ENCODE peak calls at places on chromosomes 3 and 15, in ten cellular contexts. One of them, this sample, is unnamed.

GRCh38 chr3:172051310-172051956 is 12.1 kb downstream of the FNDC3B start:
- DNase-seq in stimulated activated CD4-positive, alpha-beta T cell treated with anti-CD3 and anti-CD28 coated beads, Interleukin-1b, Interleukin-23, amount 100 ng/mL, for 24 hours: no peak
- DNase-seq in astrocyte of the spinal cord: no peak
- DNase-seq in foreskin fibroblast: no peak
- DNase-seq in SK-MEL-5: no peak
- DNase-seq in foreskin melanocyte: no peak
- DNase-seq in HFFc6: no peak
- DNase-seq in cardiac muscle cell: no peak
- DNase-seq in type B pancreatic cell: no peak
- DNase-seq in NCI-H1105: no peak
- DNase-seq in this sample: no peak

GRCh38 chr3:45950686-45951600 is 7.7 kb downstream of the CXCR6 start:
- DNase-seq in astrocyte of the spinal cord: no peak
- DNase-seq in NCI-H1105: no peak
- DNase-seq in stimulated activated CD4-positive, alpha-beta T cell treated with anti-CD3 and anti-CD28 coated beads, Interleukin-1b, Interleukin-23, amount 100 ng/mL, for 24 hours: no peak
- DNase-seq in foreskin fibroblast: no peak
- DNase-seq in cardiac muscle cell: no peak
- DNase-seq in type B pancreatic cell: no peak
- DNase-seq in SK-MEL-5: no peak
- DNase-seq in HFFc6: no peak
- DNase-seq in foreskin melanocyte: no peak
- DNase-seq in this sample: no peak

GRCh38 chr3:137792633-137793271 is 28.6 kb downstream of the SOX14 start:
- DNase-seq in HFFc6: peak
- DNase-seq in SK-MEL-5: peak
- DNase-seq in foreskin fibroblast: no peak
- DNase-seq in astrocyte of the spinal cord: no peak
- DNase-seq in NCI-H1105: peak
- DNase-seq in cardiac muscle cell: peak
- DNase-seq in foreskin melanocyte: no peak
- DNase-seq in stimulated activated CD4-positive, alpha-beta T cell treated with anti-CD3 and anti-CD28 coated beads, Interleukin-1b, Interleukin-23, amount 100 ng/mL, for 24 hours: no peak
- DNase-seq in type B pancreatic cell: no peak
- DNase-seq in this sample: peak

GRCh38 chr3:126752303-126753190 is 48.5 kb downstream of the CHCHD6 start:
- DNase-seq in foreskin melanocyte: peak
- DNase-seq in type B pancreatic cell: peak
- DNase-seq in astrocyte of the spinal cord: peak
- DNase-seq in stimulated activated CD4-positive, alpha-beta T cell treated with anti-CD3 and anti-CD28 coated beads, Interleukin-1b, Interleukin-23, amount 100 ng/mL, for 24 hours: peak
- DNase-seq in SK-MEL-5: peak
- DNase-seq in foreskin fibroblast: peak
- DNase-seq in NCI-H1105: peak
- DNase-seq in cardiac muscle cell: peak
- DNase-seq in HFFc6: peak
- DNase-seq in this sample: peak

GRCh38 chr15:31387101-31387482 is 60.5 kb downstream of the KLF13 start:
- DNase-seq in NCI-H1105: no peak
- DNase-seq in HFFc6: no peak
- DNase-seq in cardiac muscle cell: no peak
- DNase-seq in SK-MEL-5: no peak
- DNase-seq in stimulated activated CD4-positive, alpha-beta T cell treated with anti-CD3 and anti-CD28 coated beads, Interleukin-1b, Interleukin-23, amount 100 ng/mL, for 24 hours: no peak
- DNase-seq in foreskin fibroblast: no peak
- DNase-seq in foreskin melanocyte: no peak
- DNase-seq in astrocyte of the spinal cord: peak
- DNase-seq in type B pancreatic cell: no peak
- DNase-seq in this sample: no peak

GRCh38 chr15:83850846-83851245 is 196.9 kb downstream of the ADAMTSL3 start:
- DNase-seq in astrocyte of the spinal cord: no peak
- DNase-seq in cardiac muscle cell: no peak
- DNase-seq in NCI-H1105: no peak
- DNase-seq in foreskin fibroblast: no peak
- DNase-seq in SK-MEL-5: no peak
- DNase-seq in stimulated activated CD4-positive, alpha-beta T cell treated with anti-CD3 and anti-CD28 coated beads, Interleukin-1b, Interleukin-23, amount 100 ng/mL, for 24 hours: no peak
- DNase-seq in HFFc6: no peak
- DNase-seq in foreskin melanocyte: no peak
- DNase-seq in type B pancreatic cell: no peak
- DNase-seq in this sample: no peak

GRCh38 chr3:48306860-48307530 is 26.5 kb downstream of the SPINK8 start:
- DNase-seq in SK-MEL-5: no peak
- DNase-seq in foreskin fibroblast: no peak
- DNase-seq in HFFc6: no peak
- DNase-seq in NCI-H1105: no peak
- DNase-seq in astrocyte of the spinal cord: no peak
- DNase-seq in foreskin melanocyte: no peak
- DNase-seq in stimulated activated CD4-positive, alpha-beta T cell treated with anti-CD3 and anti-CD28 coated beads, Interleukin-1b, Interleukin-23, amount 100 ng/mL, for 24 hours: no peak
- DNase-seq in type B pancreatic cell: no peak
- DNase-seq in cardiac muscle cell: no peak
- DNase-seq in this sample: no peak

GRCh38 chr15:31366169-31366734 is 39.6 kb downstream of the KLF13 start:
- DNase-seq in astrocyte of the spinal cord: no peak
- DNase-seq in foreskin melanocyte: no peak
- DNase-seq in stimulated activated CD4-positive, alpha-beta T cell treated with anti-CD3 and anti-CD28 coated beads, Interleukin-1b, Interleukin-23, amount 100 ng/mL, for 24 hours: no peak
- DNase-seq in NCI-H1105: no peak
- DNase-seq in HFFc6: peak
- DNase-seq in type B pancreatic cell: no peak
- DNase-seq in SK-MEL-5: peak
- DNase-seq in foreskin fibroblast: no peak
- DNase-seq in cardiac muscle cell: peak
- DNase-seq in this sample: no peak

GRCh38 chr3:140942221-140943104 is 827 bp downstream of the SLC25A36 start:
- DNase-seq in HFFc6: peak
- DNase-seq in cardiac muscle cell: peak
- DNase-seq in type B pancreatic cell: peak
- DNase-seq in astrocyte of the spinal cord: peak
- DNase-seq in stimulated activated CD4-positive, alpha-beta T cell treated with anti-CD3 and anti-CD28 coated beads, Interleukin-1b, Interleukin-23, amount 100 ng/mL, for 24 hours: peak
- DNase-seq in NCI-H1105: peak
- DNase-seq in foreskin fibroblast: peak
- DNase-seq in foreskin melanocyte: no peak
- DNase-seq in SK-MEL-5: peak
- DNase-seq in this sample: peak

GRCh38 chr3:147129665-147130064 is 276.7 kb downstream of the ZIC4 start:
- DNase-seq in SK-MEL-5: no peak
- DNase-seq in foreskin melanocyte: no peak
- DNase-seq in type B pancreatic cell: no peak
- DNase-seq in HFFc6: no peak
- DNase-seq in foreskin fibroblast: no peak
- DNase-seq in NCI-H1105: no peak
- DNase-seq in astrocyte of the spinal cord: no peak
- DNase-seq in stimulated activated CD4-positive, alpha-beta T cell treated with anti-CD3 and anti-CD28 coated beads, Interleukin-1b, Interleukin-23, amount 100 ng/mL, for 24 hours: no peak
- DNase-seq in cardiac muscle cell: no peak
- DNase-seq in this sample: no peak

GRCh38 chr3:119619094-119619493 is 21.4 kb downstream of the PLA1A start:
- DNase-seq in type B pancreatic cell: no peak
- DNase-seq in astrocyte of the spinal cord: no peak
- DNase-seq in foreskin fibroblast: no peak
- DNase-seq in cardiac muscle cell: no peak
- DNase-seq in NCI-H1105: no peak
- DNase-seq in foreskin melanocyte: no peak
- DNase-seq in stimulated activated CD4-positive, alpha-beta T cell treated with anti-CD3 and anti-CD28 coated beads, Interleukin-1b, Interleukin-23, amount 100 ng/mL, for 24 hours: no peak
- DNase-seq in HFFc6: no peak
- DNase-seq in SK-MEL-5: no peak
- DNase-seq in this sample: no peak

GRCh38 chr3:125163739-125164601 is 48.6 kb downstream of the SLC12A8 start:
- DNase-seq in foreskin melanocyte: no peak
- DNase-seq in SK-MEL-5: peak
- DNase-seq in stimulated activated CD4-positive, alpha-beta T cell treated with anti-CD3 and anti-CD28 coated beads, Interleukin-1b, Interleukin-23, amount 100 ng/mL, for 24 hours: no peak
- DNase-seq in type B pancreatic cell: no peak
- DNase-seq in NCI-H1105: no peak
- DNase-seq in astrocyte of the spinal cord: no peak
- DNase-seq in HFFc6: no peak
- DNase-seq in foreskin fibroblast: no peak
- DNase-seq in cardiac muscle cell: peak
- DNase-seq in this sample: peak

GRCh38 chr3:13708301-13708700 is 159.4 kb downstream of the FBLN2 start:
- DNase-seq in astrocyte of the spinal cord: no peak
- DNase-seq in stimulated activated CD4-positive, alpha-beta T cell treated with anti-CD3 and anti-CD28 coated beads, Interleukin-1b, Interleukin-23, amount 100 ng/mL, for 24 hours: no peak
- DNase-seq in cardiac muscle cell: no peak
- DNase-seq in SK-MEL-5: no peak
- DNase-seq in type B pancreatic cell: peak
- DNase-seq in foreskin fibroblast: no peak
- DNase-seq in HFFc6: no peak
- DNase-seq in foreskin melanocyte: no peak
- DNase-seq in NCI-H1105: no peak
- DNase-seq in this sample: no peak

GRCh38 chr3:127156651-127157050 is 36.3 kb upstream of the PRR23E start:
- DNase-seq in stimulated activated CD4-positive, alpha-beta T cell treated with anti-CD3 and anti-CD28 coated beads, Interleukin-1b, Interleukin-23, amount 100 ng/mL, for 24 hours: no peak
- DNase-seq in foreskin fibroblast: no peak
- DNase-seq in astrocyte of the spinal cord: no peak
- DNase-seq in cardiac muscle cell: no peak
- DNase-seq in SK-MEL-5: no peak
- DNase-seq in HFFc6: no peak
- DNase-seq in foreskin melanocyte: no peak
- DNase-seq in NCI-H1105: peak
- DNase-seq in type B pancreatic cell: no peak
- DNase-seq in this sample: no peak

GRCh38 chr3:112302881-112303761 is 9.1 kb upstream of the SLC9C1 start:
- DNase-seq in foreskin melanocyte: peak
- DNase-seq in HFFc6: no peak
- DNase-seq in SK-MEL-5: peak
- DNase-seq in stimulated activated CD4-positive, alpha-beta T cell treated with anti-CD3 and anti-CD28 coated beads, Interleukin-1b, Interleukin-23, amount 100 ng/mL, for 24 hours: no peak
- DNase-seq in type B pancreatic cell: no peak
- DNase-seq in astrocyte of the spinal cord: no peak
- DNase-seq in NCI-H1105: no peak
- DNase-seq in cardiac muscle cell: peak
- DNase-seq in foreskin fibroblast: no peak
- DNase-seq in this sample: peak

GRCh38 chr3:138265745-138266144 is 63.9 kb downstream of the NME9 start:
- DNase-seq in foreskin melanocyte: peak
- DNase-seq in SK-MEL-5: no peak
- DNase-seq in type B pancreatic cell: no peak
- DNase-seq in NCI-H1105: no peak
- DNase-seq in astrocyte of the spinal cord: no peak
- DNase-seq in stimulated activated CD4-positive, alpha-beta T cell treated with anti-CD3 and anti-CD28 coated beads, Interleukin-1b, Interleukin-23, amount 100 ng/mL, for 24 hours: no peak
- DNase-seq in foreskin fibroblast: no peak
- DNase-seq in HFFc6: no peak
- DNase-seq in cardiac muscle cell: no peak
- DNase-seq in this sample: no peak

GRCh38 chr15:58441376-58442070 is 9.7 kb downstream of the LIPC start:
- DNase-seq in SK-MEL-5: peak
- DNase-seq in type B pancreatic cell: no peak
- DNase-seq in NCI-H1105: no peak
- DNase-seq in stimulated activated CD4-positive, alpha-beta T cell treated with anti-CD3 and anti-CD28 coated beads, Interleukin-1b, Interleukin-23, amount 100 ng/mL, for 24 hours: no peak
- DNase-seq in foreskin melanocyte: no peak
- DNase-seq in cardiac muscle cell: peak
- DNase-seq in astrocyte of the spinal cord: peak
- DNase-seq in HFFc6: peak
- DNase-seq in foreskin fibroblast: peak
- DNase-seq in this sample: peak

GRCh38 chr3:178536271-178537079 is at the start of gene KCNMB2:
- DNase-seq in foreskin melanocyte: no peak
- DNase-seq in cardiac muscle cell: peak
- DNase-seq in astrocyte of the spinal cord: peak
- DNase-seq in NCI-H1105: peak
- DNase-seq in SK-MEL-5: no peak
- DNase-seq in stimulated activated CD4-positive, alpha-beta T cell treated with anti-CD3 and anti-CD28 coated beads, Interleukin-1b, Interleukin-23, amount 100 ng/mL, for 24 hours: no peak
- DNase-seq in foreskin fibroblast: no peak
- DNase-seq in type B pancreatic cell: no peak
- DNase-seq in HFFc6: no peak
- DNase-seq in this sample: no peak

This sample was measured in AG08396.